ENCODE peak calls at places on chromosome 12, in four cellular contexts. P is kidney tubule cell, A is midbrain, S is smooth muscle cell of the brain vasculature. T is an unnamed sample.

GRCh38 chr12:107681836-107682820 is 3.5 kb upstream of the PWP1 start:
- DNase-seq in P (no peak), A (no peak), S (no peak), T (no peak)

GRCh38 chr12:98440165-98440581 is 75.2 kb upstream of the TMPO start:
- DNase-seq in P (no peak), A (peak), S (no peak), T (peak)

GRCh38 chr12:42981379-42981778 is 391.8 kb upstream of the PRICKLE1 start:
- DNase-seq in P (peak), A (no peak), S (peak), T (peak)

GRCh38 chr12:7934560-7935463 is 1.2 kb downstream of the SLC2A3 start:
- DNase-seq in P (no peak), A (no peak), S (no peak), T (no peak)

GRCh38 chr12:93336344-93336743 is 41.4 kb upstream of the NUDT4 start:
- DNase-seq in P (peak), A (no peak), S (no peak), T (no peak)

GRCh38 chr12:89363582-89363981 is 11.3 kb upstream of the DUSP6 start:
- DNase-seq in P (no peak), A (no peak), S (no peak), T (no peak)

GRCh38 chr12:34097213-34097612 is 74.9 kb downstream of the ALG10 start:
- DNase-seq in P (no peak), A (no peak), S (no peak), T (no peak)

GRCh38 chr12:49536526-49537195 is 2.2 kb upstream of the KCNH3 start:
- DNase-seq in P (no peak), A (no peak), S (no peak), T (no peak)

GRCh38 chr12:15151141-15152091 is 69.8 kb downstream of the RERG start:
- DNase-seq in P (peak), A (peak), S (no peak), T (peak)

GRCh38 chr12:108689314-108690190 is 41.8 kb downstream of the CORO1C start:
- DNase-seq in P (no peak), A (peak), S (peak), T (peak)

GRCh38 chr12:93836616-93837260 is 159.6 kb downstream of the CRADD start:
- DNase-seq in P (no peak), A (no peak), S (no peak), T (no peak)

GRCh38 chr12:12870454-12870853 is 20.9 kb upstream of the GPRC5A start:
- DNase-seq in P (peak), A (no peak), S (peak), T (peak)

GRCh38 chr12:114902665-114903393 is 218.9 kb upstream of the TBX3 start:
- DNase-seq in P (peak), A (no peak), S (no peak), T (peak)

GRCh38 chr12:85076688-85077430 is 40.7 kb downstream of the LRRIQ1 start:
- DNase-seq in P (peak), A (peak), S (peak), T (peak)

GRCh38 chr12:100422646-100423045 is 51.0 kb upstream of the NR1H4 start:
- DNase-seq in P (no peak), A (no peak), S (no peak), T (no peak)

GRCh38 chr12:106195638-106196037 is 52.2 kb downstream of the CKAP4 start:
- DNase-seq in P (peak), A (peak), S (no peak), T (no peak)

GRCh38 chr12:132162508-132163031 is 18.3 kb downstream of the NOC4L start:
- DNase-seq in P (peak), A (peak), S (peak), T (peak)

GRCh38 chr12:43336962-43337555 is 214.9 kb downstream of the ADAMTS20 start:
- DNase-seq in P (peak), A (no peak), S (peak), T (no peak)

GRCh38 chr12:132257955-132258490 is 71.4 kb downstream of the GALNT9 start:
- DNase-seq in P (no peak), A (no peak), S (no peak), T (no peak)

GRCh38 chr12:10190558-10191388 is 11.9 kb downstream of the TMEM52B start:
- DNase-seq in P (peak), A (peak), S (no peak), T (peak)

GRCh38 chr12:49671051-49671765 is 36.0 kb downstream of the FMNL3 start:
- DNase-seq in P (peak), A (no peak), S (no peak), T (no peak)

GRCh38 chr12:46153267-46153872 is 115.5 kb downstream of the SLC38A1 start:
- DNase-seq in P (peak), A (peak), S (no peak), T (no peak)

T was measured in Daoy.